ENCODE peak calls at places on chromosomes 3 and 15, in seven cellular contexts. U, T, J, E, D, Y and P are unnamed samples.

GRCh38 chr15:60477164-60477563 is 1.8 kb downstream of the ICE2 start:
- DNase-seq in D (no peak), Y (no peak), J (no peak), T (no peak), U (no peak), E (peak), P (no peak)

GRCh38 chr3:57004154-57004730 is 56.2 kb upstream of the SPATA12 start:
- DNase-seq in T (no peak), J (no peak), D (peak), Y (peak), U (no peak), E (no peak), P (peak)

GRCh38 chr3:190076601-190077444 is 43.9 kb downstream of the P3H2 start:
- DNase-seq in J (peak), Y (peak), D (no peak), U (no peak), T (peak), E (peak), P (peak)

GRCh38 chr3:150439657-150440056 is 31.6 kb downstream of the TSC22D2 start:
- DNase-seq in T (no peak), D (no peak), Y (no peak), E (no peak), J (no peak), U (no peak), P (no peak)

GRCh38 chr15:62928996-62929350 is 113.6 kb upstream of the TPM1 start:
- DNase-seq in T (peak), Y (no peak), U (no peak), J (no peak), D (no peak), E (peak), P (no peak)

GRCh38 chr15:31101262-31102048 is at the start of gene TRPM1:
- DNase-seq in D (no peak), E (no peak), Y (no peak), T (no peak), U (no peak), J (no peak), P (no peak)

GRCh38 chr15:98647026-98647773 is 1.1 kb upstream of the IGF1R start:
- DNase-seq in U (peak), Y (peak), T (peak), J (peak), D (peak), E (peak), P (no peak)

GRCh38 chr15:50940506-50940905 is 32.0 kb downstream of the AP4E1 start:
- DNase-seq in J (no peak), U (no peak), Y (no peak), D (no peak), E (peak), T (peak), P (no peak)

GRCh38 chr15:48899793-48900192 is 21.9 kb downstream of the EID1 start:
- DNase-seq in U (no peak), T (no peak), Y (no peak), E (no peak), D (no peak), J (no peak), P (no peak)

GRCh38 chr3:58009026-58009748 is 965 bp downstream of the FLNB start:
- DNase-seq in U (peak), J (peak), Y (peak), D (peak), T (no peak), E (no peak), P (no peak)

GRCh38 chr3:51777985-51778384 is 1.1 kb downstream of the IQCF6 start:
- DNase-seq in J (peak), Y (peak), E (no peak), U (peak), D (no peak), T (no peak), P (no peak)

GRCh38 chr3:188439080-188439479 is 285.1 kb downstream of the LPP start:
- DNase-seq in E (peak), U (no peak), Y (no peak), D (no peak), J (no peak), T (no peak), P (no peak)

GRCh38 chr3:126781889-126782491 is 78.0 kb downstream of the CHCHD6 start:
- DNase-seq in T (no peak), E (no peak), J (no peak), Y (no peak), D (no peak), U (no peak), P (no peak)

GRCh38 chr3:36065321-36065720 is 315.0 kb upstream of the STAC start:
- DNase-seq in T (no peak), E (no peak), J (no peak), U (no peak), D (no peak), Y (no peak), P (no peak)

GRCh38 chr3:158742861-158743260 is 10.6 kb upstream of the RARRES1 start:
- DNase-seq in U (no peak), D (no peak), E (no peak), J (no peak), T (no peak), Y (no peak), P (no peak)

GRCh38 chr3:77945320-77945719 is 905.4 kb downstream of the ROBO2 start:
- DNase-seq in Y (no peak), U (no peak), T (no peak), J (no peak), E (no peak), D (no peak), P (no peak)

GRCh38 chr3:126378341-126378751 is 16.4 kb upstream of the CFAP100 start:
- DNase-seq in E (no peak), T (no peak), Y (peak), D (peak), U (no peak), J (no peak), P (no peak)

GRCh38 chr15:38564557-38565286 is at the start of gene RASGRP1:
- DNase-seq in E (peak), T (peak), U (peak), J (peak), D (peak), Y (peak), P (peak)

GRCh38 chr3:14988988-14989394 is 41.6 kb downstream of the NR2C2 start:
- DNase-seq in U (no peak), E (no peak), T (peak), Y (no peak), J (no peak), D (no peak), P (no peak)

GRCh38 chr3:185926445-185926844 is 11.4 kb downstream of the TRA2B start:
- DNase-seq in Y (no peak), E (no peak), U (no peak), T (no peak), J (no peak), D (no peak), P (no peak)

GRCh38 chr3:170360916-170361315 is 3.4 kb downstream of the SKIL start:
- DNase-seq in J (no peak), T (peak), E (no peak), D (no peak), Y (no peak), U (no peak), P (no peak)

GRCh38 chr3:167209011-167209410 is 171.1 kb downstream of the ZBBX start:
- DNase-seq in J (peak), Y (no peak), T (no peak), D (no peak), U (no peak), E (no peak), P (no peak)

GRCh38 chr3:158791259-158791920 is 10.5 kb upstream of the MFSD1 start:
- DNase-seq in U (no peak), E (peak), D (no peak), T (peak), Y (peak), J (peak), P (no peak)

GRCh38 chr15:76903251-76903681 is 1.9 kb downstream of the SCAPER start:
- DNase-seq in D (no peak), E (peak), T (peak), U (no peak), Y (no peak), J (no peak), P (no peak)

GRCh38 chr3:168088106-168088722 is 7.5 kb downstream of the GOLIM4 start:
- DNase-seq in D (no peak), E (no peak), U (no peak), T (peak), Y (peak), J (peak), P (no peak)

GRCh38 chr3:88000853-88001252 is 58.0 kb downstream of the CGGBP1 start:
- DNase-seq in J (peak), D (no peak), T (no peak), Y (no peak), U (no peak), E (peak), P (no peak)

GRCh38 chr15:25859838-25860645 is 3.1 kb downstream of the ATP10A start:
- DNase-seq in D (no peak), Y (no peak), U (peak), T (no peak), J (no peak), E (no peak), P (peak)

GRCh38 chr15:101306341-101307047 is 11.4 kb upstream of the SNRPA1 start:
- DNase-seq in E (no peak), U (no peak), J (peak), T (no peak), D (no peak), Y (no peak), P (no peak)

GRCh38 chr15:74011610-74012009 is 17.1 kb downstream of the PML start:
- DNase-seq in T (no peak), U (peak), D (no peak), Y (peak), E (peak), J (peak), P (no peak)

GRCh38 chr3:67947808-67948508 is 293.5 kb upstream of the SUCLG2 start:
- DNase-seq in E (no peak), U (no peak), Y (no peak), J (no peak), D (peak), T (peak), P (no peak)

GRCh38 chr15:63856711-63857458 is 23.1 kb upstream of the HERC1 start:
- DNase-seq in Y (no peak), D (no peak), U (no peak), J (no peak), E (peak), T (no peak), P (no peak)

GRCh38 chr15:77118787-77119410 is 48.0 kb upstream of the TSPAN3 start:
- DNase-seq in E (peak), U (peak), T (peak), D (no peak), J (peak), Y (peak), P (no peak)

GRCh38 chr15:90671216-90671615 is 45.9 kb upstream of the BLM start:
- DNase-seq in Y (no peak), D (no peak), E (no peak), J (no peak), U (no peak), T (no peak), P (no peak)
- H3K4me3 ChIP-seq in Y (no peak), D (no peak), E (no peak), J (no peak), U (no peak), T (no peak), P (no peak)

GRCh38 chr3:12809435-12809834 is 13.0 kb downstream of the CAND2 start:
- DNase-seq in T (no peak), U (no peak), Y (no peak), E (no peak), D (peak), J (no peak), P (no peak)

GRCh38 chr3:12809001-12809400 is 12.5 kb downstream of the CAND2 start:
- DNase-seq in Y (no peak), U (no peak), T (no peak), J (no peak), D (peak), E (no peak), P (no peak)

GRCh38 chr3:12810963-12811362 is 14.5 kb downstream of the CAND2 start:
- DNase-seq in E (no peak), U (no peak), T (no peak), D (peak), Y (no peak), J (no peak), P (no peak)

GRCh38 chr3:12808587-12808986 is 12.1 kb downstream of the CAND2 start:
- DNase-seq in J (no peak), Y (no peak), T (no peak), E (no peak), D (peak), U (no peak), P (no peak)

GRCh38 chr3:12810013-12810780 is 13.7 kb downstream of the CAND2 start:
- DNase-seq in D (peak), Y (peak), U (peak), E (peak), J (peak), T (peak), P (peak)
- TF ChIP-seq POLR2A in D (no peak), Y (peak), U (no peak), E (no peak), J (peak), T (peak), P (peak)

GRCh38 chr3:64932016-64932518 is 244.3 kb upstream of the ADAMTS9 start:
- DNase-seq in Y (no peak), U (no peak), E (no peak), T (no peak), J (no peak), D (no peak), P (no peak)

GRCh38 chr3:64936570-64936969 is 248.8 kb upstream of the ADAMTS9 start:
- DNase-seq in J (no peak), U (no peak), T (no peak), Y (no peak), D (no peak), E (no peak), P (no peak)

GRCh38 chr3:64930891-64931290 is 243.1 kb upstream of the ADAMTS9 start:
- DNase-seq in T (no peak), E (no peak), J (no peak), U (no peak), Y (no peak), D (no peak), P (no peak)

GRCh38 chr3:64935995-64936394 is 248.2 kb upstream of the ADAMTS9 start:
- DNase-seq in J (no peak), U (no peak), Y (no peak), D (no peak), T (no peak), E (no peak), P (no peak)

GRCh38 chr3:64932666-64933342 is 245.0 kb upstream of the ADAMTS9 start:
- DNase-seq in U (no peak), E (no peak), Y (no peak), D (no peak), J (no peak), T (no peak), P (no peak)
- H3K27ac ChIP-seq in U (no peak), E (no peak), Y (no peak), D (no peak), J (no peak), T (no peak), P (no peak)

DNA sequence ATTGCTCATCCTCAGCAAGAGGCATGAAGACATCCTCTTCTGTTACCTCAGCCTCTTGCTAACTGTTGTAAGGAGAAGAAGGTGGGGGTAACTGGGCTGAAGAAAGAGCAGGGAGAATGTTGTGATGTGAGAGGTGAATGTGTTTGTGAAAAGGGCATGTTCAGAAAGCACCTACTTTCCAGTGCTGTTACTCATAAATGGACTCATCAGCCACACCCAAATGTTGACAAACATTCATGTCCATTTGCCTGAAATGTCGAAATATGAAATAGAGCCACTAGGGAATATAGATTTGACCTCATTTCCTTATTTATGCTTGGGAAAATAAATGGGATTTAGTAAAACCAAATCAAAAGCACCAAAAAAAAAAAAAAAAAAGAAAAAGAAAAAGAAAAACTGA is 12.6 kb downstream of the SLC24A1 start:
- DNase-seq in J (no peak), Y (no peak), U (no peak), D (no peak), E (no peak), T (peak), P (no peak)
- H3K4me3 ChIP-seq in J (no peak), Y (no peak), U (no peak), D (no peak), E (no peak), T (no peak), P (no peak)

GRCh38 chr3:4776399-4776979 is 202.7 kb upstream of the BHLHE40 start:
- DNase-seq in U (no peak), D (no peak), Y (no peak), T (no peak), E (no peak), J (no peak), P (no peak)

GRCh38 chr3:4778119-4778518 is 201.1 kb upstream of the BHLHE40 start:
- DNase-seq in E (no peak), U (no peak), J (no peak), Y (no peak), T (no peak), D (no peak), P (no peak)

GRCh38 chr3:4778740-4779139 is 200.5 kb upstream of the BHLHE40 start:
- DNase-seq in Y (no peak), U (no peak), T (no peak), D (no peak), J (no peak), E (no peak), P (no peak)

GRCh38 chr3:4774531-4774930 is 204.7 kb upstream of the BHLHE40 start:
- DNase-seq in Y (no peak), J (peak), E (no peak), T (no peak), U (no peak), D (no peak), P (no peak)

DNA sequence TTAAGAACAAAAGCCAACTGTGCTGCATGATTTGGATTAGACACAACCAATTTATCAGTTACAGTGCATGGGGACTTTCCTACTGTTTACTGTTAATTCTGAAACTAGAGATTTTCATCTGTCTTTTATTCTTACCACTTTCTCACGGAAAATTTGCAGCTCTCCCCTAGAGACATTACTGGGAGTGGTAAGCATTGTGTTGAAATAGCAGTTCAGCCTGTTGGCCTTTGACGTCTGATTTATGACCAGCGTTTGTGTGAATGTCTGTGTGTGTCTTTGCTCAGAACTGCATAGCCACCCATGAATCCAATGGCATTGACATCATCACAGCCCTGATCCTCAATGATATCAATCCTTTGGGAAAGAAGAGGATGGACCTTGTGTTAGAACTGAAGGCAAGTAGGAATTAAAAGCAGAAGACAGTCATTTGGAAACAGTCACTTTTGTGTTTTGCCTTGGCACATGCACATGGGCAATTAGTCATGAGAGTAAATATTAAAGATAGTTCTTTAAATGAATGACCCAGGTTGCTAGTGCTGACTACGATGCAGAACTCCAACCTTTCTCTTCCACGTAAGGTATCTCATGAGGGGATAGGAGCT is 202.2 kb upstream of the BHLHE40 start:
- DNase-seq in U (no peak), T (peak), Y (no peak), J (peak), E (peak), D (no peak), P (no peak)
- TF ChIP-seq POLR2A in U (no peak), T (no peak), Y (no peak), J (no peak), E (no peak), D (no peak), P (no peak)

GRCh38 chr3:16538505-16538904 is 25.0 kb upstream of the RFTN1 start:
- DNase-seq in Y (no peak), D (no peak), T (no peak), U (no peak), E (no peak), J (no peak), P (no peak)

GRCh38 chr3:16536344-16536663 is 22.8 kb upstream of the RFTN1 start:
- DNase-seq in D (no peak), E (no peak), U (no peak), Y (no peak), J (no peak), T (no peak), P (no peak)

GRCh38 chr3:16533928-16534913 is 20.7 kb upstream of the RFTN1 start:
- DNase-seq in D (no peak), E (no peak), Y (peak), J (no peak), U (no peak), T (no peak), P (no peak)

GRCh38 chr3:16536996-16537395 is 23.5 kb upstream of the RFTN1 start:
- DNase-seq in U (no peak), E (no peak), T (no peak), Y (no peak), J (no peak), D (no peak), P (no peak)

GRCh38 chr3:16534914-16535301 is 21.4 kb upstream of the RFTN1 start:
- DNase-seq in E (no peak), T (no peak), U (no peak), D (no peak), J (no peak), Y (no peak), P (no peak)
- H3K27ac ChIP-seq in E (no peak), T (no peak), U (no peak), D (no peak), J (no peak), Y (no peak), P (no peak)